ENCODE peak calls at places on chromosomes 1 and 21, in six cellular contexts. One of them, this sample, is unnamed.

GRCh38 chr1:1206376-1207253 is at the start of gene TNFRSF18:
- DNase-seq in GM12878: no peak
- DNase-seq in HepG2: no peak
- DNase-seq in K562: no peak
- DNase-seq in H1: peak
- DNase-seq in SK-N-SH: peak
- DNase-seq in this sample: no peak

GRCh38 chr21:36385233-36385908 is at the start of gene CHAF1B:
- DNase-seq in K562: peak
- DNase-seq in HepG2: peak
- DNase-seq in H1: peak
- DNase-seq in GM12878: no peak
- DNase-seq in SK-N-SH: peak
- DNase-seq in this sample: peak

GRCh38 chr1:198443374-198444233 is 96.9 kb downstream of the ATP6V1G3 start:
- DNase-seq in H1: no peak
- DNase-seq in GM12878: no peak
- DNase-seq in HepG2: peak
- DNase-seq in SK-N-SH: no peak
- DNase-seq in K562: no peak
- DNase-seq in this sample: peak

GRCh38 chr1:209886219-209886536 is 51.8 kb upstream of the SYT14 start:
- DNase-seq in SK-N-SH: no peak
- DNase-seq in K562: no peak
- DNase-seq in HepG2: no peak
- DNase-seq in GM12878: no peak
- DNase-seq in H1: no peak
- DNase-seq in this sample: no peak

GRCh38 chr1:227728059-227728891 is 6.8 kb downstream of the JMJD4 start:
- DNase-seq in GM12878: peak
- DNase-seq in K562: peak
- DNase-seq in HepG2: peak
- DNase-seq in H1: peak
- DNase-seq in SK-N-SH: peak
- DNase-seq in this sample: peak

GRCh38 chr1:41629571-41629970 is 145.1 kb upstream of the EDN2 start:
- DNase-seq in GM12878: no peak
- DNase-seq in H1: no peak
- DNase-seq in HepG2: no peak
- DNase-seq in K562: no peak
- DNase-seq in SK-N-SH: no peak
- DNase-seq in this sample: no peak

GRCh38 chr1:113530021-113530420 is 139.7 kb downstream of the MAGI3 start:
- DNase-seq in SK-N-SH: no peak
- DNase-seq in H1: no peak
- DNase-seq in K562: no peak
- DNase-seq in HepG2: no peak
- DNase-seq in GM12878: no peak
- DNase-seq in this sample: no peak

GRCh38 chr1:56435434-56436337 is 143.7 kb downstream of the PLPP3 start:
- DNase-seq in GM12878: no peak
- DNase-seq in SK-N-SH: no peak
- DNase-seq in K562: no peak
- DNase-seq in H1: no peak
- DNase-seq in HepG2: peak
- DNase-seq in this sample: no peak

GRCh38 chr1:9435101-9435636 is 104.1 kb upstream of the SLC25A33 start:
- DNase-seq in H1: no peak
- DNase-seq in GM12878: no peak
- DNase-seq in SK-N-SH: no peak
- DNase-seq in HepG2: peak
- DNase-seq in K562: no peak
- DNase-seq in this sample: no peak

GRCh38 chr1:31788825-31789256 is 24.7 kb upstream of the ADGRB2 start:
- DNase-seq in GM12878: peak
- DNase-seq in H1: no peak
- DNase-seq in K562: no peak
- DNase-seq in SK-N-SH: no peak
- DNase-seq in HepG2: peak
- DNase-seq in this sample: no peak

GRCh38 chr1:30521261-30521865 is 202.0 kb downstream of the MATN1 start:
- DNase-seq in GM12878: no peak
- DNase-seq in H1: no peak
- DNase-seq in K562: no peak
- DNase-seq in SK-N-SH: no peak
- DNase-seq in HepG2: no peak
- DNase-seq in this sample: no peak

GRCh38 chr1:224168859-224169380 is 14.1 kb upstream of the DEGS1 start:
- DNase-seq in K562: no peak
- DNase-seq in SK-N-SH: no peak
- DNase-seq in GM12878: peak
- DNase-seq in H1: no peak
- DNase-seq in HepG2: peak
- DNase-seq in this sample: peak

GRCh38 chr1:29629814-29630516 is 393.6 kb downstream of the PTPRU start:
- DNase-seq in SK-N-SH: no peak
- DNase-seq in GM12878: no peak
- DNase-seq in HepG2: no peak
- DNase-seq in H1: no peak
- DNase-seq in K562: no peak
- DNase-seq in this sample: no peak

GRCh38 chr1:192491804-192492554 is 83.6 kb upstream of the RGS1 start:
- DNase-seq in GM12878: no peak
- DNase-seq in HepG2: no peak
- DNase-seq in SK-N-SH: no peak
- DNase-seq in H1: no peak
- DNase-seq in K562: no peak
- DNase-seq in this sample: no peak

GRCh38 chr1:226069818-226070489 is 7.4 kb downstream of the H3-3A start:
- DNase-seq in H1: no peak
- DNase-seq in GM12878: no peak
- DNase-seq in HepG2: no peak
- DNase-seq in SK-N-SH: no peak
- DNase-seq in K562: no peak
- DNase-seq in this sample: no peak

GRCh38 chr1:183609313-183609712 is 19.1 kb upstream of the NCF2 start:
- DNase-seq in K562: no peak
- DNase-seq in SK-N-SH: peak
- DNase-seq in GM12878: no peak
- DNase-seq in HepG2: peak
- DNase-seq in H1: no peak
- DNase-seq in this sample: peak

GRCh38 chr1:183126528-183126927 is 59.5 kb upstream of the LAMC2 start:
- DNase-seq in K562: no peak
- DNase-seq in SK-N-SH: no peak
- DNase-seq in GM12878: no peak
- DNase-seq in HepG2: no peak
- DNase-seq in H1: no peak
- DNase-seq in this sample: no peak

GRCh38 chr1:54810144-54810942 is 9.2 kb upstream of the TTC22 start:
- DNase-seq in K562: peak
- DNase-seq in HepG2: peak
- DNase-seq in GM12878: no peak
- DNase-seq in SK-N-SH: peak
- DNase-seq in H1: no peak
- DNase-seq in this sample: peak

GRCh38 chr1:16375521-16376359 is 8.7 kb downstream of the SZRD1 start:
- DNase-seq in GM12878: no peak
- DNase-seq in H1: no peak
- DNase-seq in HepG2: no peak
- DNase-seq in K562: no peak
- DNase-seq in SK-N-SH: no peak
- DNase-seq in this sample: no peak

GRCh38 chr1:63612564-63612963 is 19.4 kb downstream of the PGM1 start:
- DNase-seq in GM12878: no peak
- DNase-seq in SK-N-SH: no peak
- DNase-seq in H1: no peak
- DNase-seq in K562: no peak
- DNase-seq in HepG2: no peak
- DNase-seq in this sample: no peak

GRCh38 chr1:234509457-234510328 is 30.7 kb upstream of the TARBP1 start:
- DNase-seq in H1: no peak
- DNase-seq in GM12878: no peak
- DNase-seq in K562: no peak
- DNase-seq in HepG2: no peak
- DNase-seq in SK-N-SH: no peak
- DNase-seq in this sample: no peak

GRCh38 chr1:206557636-206558473 is 50.5 kb downstream of the RASSF5 start:
- DNase-seq in GM12878: no peak
- DNase-seq in H1: no peak
- DNase-seq in HepG2: no peak
- DNase-seq in K562: no peak
- DNase-seq in SK-N-SH: peak
- DNase-seq in this sample: no peak

GRCh38 chr1:228087771-228088251 is 5.3 kb downstream of the ARF1 start:
- DNase-seq in HepG2: no peak
- DNase-seq in GM12878: no peak
- DNase-seq in H1: no peak
- DNase-seq in SK-N-SH: no peak
- DNase-seq in K562: no peak
- DNase-seq in this sample: no peak

GRCh38 chr21:35643176-35643575 is 417.1 kb downstream of the SETD4 start:
- DNase-seq in K562: no peak
- DNase-seq in HepG2: no peak
- DNase-seq in GM12878: no peak
- DNase-seq in H1: no peak
- DNase-seq in SK-N-SH: no peak
- DNase-seq in this sample: no peak

GRCh38 chr1:16191916-16192545 is 20.4 kb downstream of the ARHGEF19 start:
- DNase-seq in HepG2: no peak
- DNase-seq in K562: no peak
- DNase-seq in SK-N-SH: no peak
- DNase-seq in GM12878: no peak
- DNase-seq in H1: no peak
- DNase-seq in this sample: no peak

GRCh38 chr1:201487742-201488141 is 18.8 kb upstream of the PHLDA3 start:
- DNase-seq in K562: no peak
- DNase-seq in SK-N-SH: no peak
- DNase-seq in H1: no peak
- DNase-seq in GM12878: no peak
- DNase-seq in HepG2: no peak
- DNase-seq in this sample: no peak

GRCh38 chr1:226457307-226457712 is 49.4 kb upstream of the PARP1 start:
- DNase-seq in SK-N-SH: no peak
- DNase-seq in H1: peak
- DNase-seq in K562: peak
- DNase-seq in GM12878: no peak
- DNase-seq in HepG2: no peak
- DNase-seq in this sample: no peak

GRCh38 chr1:96157101-96157500 is 564.5 kb upstream of the PTBP2 start:
- DNase-seq in K562: no peak
- DNase-seq in HepG2: no peak
- DNase-seq in SK-N-SH: no peak
- DNase-seq in H1: no peak
- DNase-seq in GM12878: no peak
- DNase-seq in this sample: no peak
- TF ChIP-seq CHD2 in K562: no peak
- TF ChIP-seq CHD2 in HepG2: no peak
- TF ChIP-seq CHD2 in SK-N-SH: no peak
- TF ChIP-seq CHD2 in H1: no peak
- TF ChIP-seq CHD2 in GM12878: no peak
- TF ChIP-seq CHD2 in this sample: no peak

GRCh38 chr1:8137406-8138244 is 111.5 kb upstream of the ERRFI1 start:
- DNase-seq in HepG2: peak
- DNase-seq in GM12878: no peak
- DNase-seq in K562: no peak
- DNase-seq in H1: no peak
- DNase-seq in SK-N-SH: no peak
- DNase-seq in this sample: peak
- TF ChIP-seq CHD2 in HepG2: no peak
- TF ChIP-seq CHD2 in GM12878: no peak
- TF ChIP-seq CHD2 in K562: no peak
- TF ChIP-seq CHD2 in H1: no peak
- TF ChIP-seq CHD2 in SK-N-SH: no peak
- TF ChIP-seq CHD2 in this sample: no peak

GRCh38 chr1:86523670-86524354 is 23.1 kb upstream of the CLCA4 start:
- DNase-seq in HepG2: no peak
- DNase-seq in GM12878: no peak
- DNase-seq in H1: no peak
- DNase-seq in SK-N-SH: no peak
- DNase-seq in K562: no peak
- DNase-seq in this sample: no peak

GRCh38 chr1:86520789-86521521 is 25.9 kb upstream of the CLCA4 start:
- DNase-seq in H1: no peak
- DNase-seq in GM12878: no peak
- DNase-seq in HepG2: no peak
- DNase-seq in K562: no peak
- DNase-seq in SK-N-SH: no peak
- DNase-seq in this sample: no peak

GRCh38 chr1:86517336-86517735 is 29.5 kb upstream of the CLCA4 start:
- DNase-seq in K562: no peak
- DNase-seq in H1: no peak
- DNase-seq in SK-N-SH: no peak
- DNase-seq in GM12878: no peak
- DNase-seq in HepG2: no peak
- DNase-seq in this sample: no peak

GRCh38 chr1:86521522-86521891 is 25.4 kb upstream of the CLCA4 start:
- DNase-seq in SK-N-SH: no peak
- DNase-seq in HepG2: no peak
- DNase-seq in H1: no peak
- DNase-seq in GM12878: no peak
- DNase-seq in K562: no peak
- DNase-seq in this sample: no peak

DNA sequence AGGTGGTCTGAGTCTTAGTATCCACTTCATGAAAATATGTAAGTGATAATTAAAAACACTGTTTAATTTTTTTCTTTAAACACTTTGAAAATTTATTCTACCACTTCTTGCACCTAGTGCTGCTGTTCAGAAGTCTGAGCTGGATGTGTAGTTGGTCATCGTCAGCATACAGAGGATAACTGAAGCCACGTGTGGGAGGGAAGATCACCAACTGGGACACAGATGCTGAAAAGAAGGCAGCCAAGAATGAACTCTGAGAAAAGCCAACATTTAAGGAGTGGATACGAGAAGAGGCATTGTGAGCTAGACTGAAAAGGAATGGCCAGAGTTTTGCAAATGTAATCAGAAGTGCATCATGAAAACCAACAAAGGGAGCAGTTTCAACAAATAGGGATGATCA is 24.6 kb upstream of the CLCA4 start:
- DNase-seq in K562: no peak
- DNase-seq in SK-N-SH: no peak
- DNase-seq in HepG2: no peak
- DNase-seq in H1: no peak
- DNase-seq in GM12878: no peak
- DNase-seq in this sample: no peak
- TF ChIP-seq CHD2 in K562: no peak
- TF ChIP-seq CHD2 in SK-N-SH: no peak
- TF ChIP-seq CHD2 in HepG2: no peak
- TF ChIP-seq CHD2 in H1: no peak
- TF ChIP-seq CHD2 in GM12878: no peak
- TF ChIP-seq CHD2 in this sample: no peak

DNA sequence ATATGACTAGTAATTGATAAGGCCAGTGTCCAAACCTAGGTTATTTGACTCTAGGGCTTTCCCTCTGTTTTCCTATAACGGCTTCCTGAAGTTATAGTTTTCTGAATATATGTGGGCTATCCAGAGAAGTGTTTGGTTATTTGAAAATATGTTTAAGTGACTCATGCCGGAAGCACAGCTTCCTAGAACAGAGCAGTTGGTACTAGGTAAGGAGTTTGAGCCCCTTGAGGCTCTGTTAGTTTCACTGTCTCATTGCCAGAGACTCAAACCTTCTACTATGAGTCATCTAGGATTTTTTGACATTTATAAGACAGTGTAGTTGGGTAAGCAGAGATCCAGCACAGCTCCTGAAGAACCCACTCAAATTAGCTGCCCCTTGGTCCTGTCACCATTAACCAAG is 27.1 kb upstream of the LEPR start:
- DNase-seq in HepG2: no peak
- DNase-seq in GM12878: peak
- DNase-seq in SK-N-SH: no peak
- DNase-seq in H1: no peak
- DNase-seq in K562: no peak
- DNase-seq in this sample: no peak
- TF ChIP-seq CHD2 in HepG2: no peak
- TF ChIP-seq CHD2 in GM12878: no peak
- TF ChIP-seq CHD2 in SK-N-SH: no peak
- TF ChIP-seq CHD2 in H1: no peak
- TF ChIP-seq CHD2 in K562: no peak
- TF ChIP-seq CHD2 in this sample: no peak